ENCODE peak calls at places on chromosomes 4 and X, in seven cellular contexts. W is WERI-Rb-1, A is GM23338, Y is AG04449, C is WTC11, O is epithelial cell of esophagus, Q is osteocyte. Z is an unnamed sample.

GRCh38 chr4:99410075-99410474 is 25.1 kb downstream of the ADH7 start:
- DNase-seq in Y (no peak), Q (no peak), A (no peak), W (no peak), O (no peak), C (no peak), Z (no peak)

GRCh38 chr4:3301450-3302163 is 8.8 kb downstream of the RGS12 start:
- DNase-seq in A (no peak), O (no peak), Y (no peak), C (no peak), Q (no peak), W (no peak), Z (no peak)

GRCh38 chr4:76804060-76804459 is 93.9 kb downstream of the SOWAHB start:
- DNase-seq in Q (no peak), W (no peak), C (no peak), O (no peak), Y (no peak), A (peak; percentile 21), Z (no peak)

GRCh38 chr4:101191302-101192098 is 155.8 kb downstream of the PPP3CA start:
- DNase-seq in C (peak; percentile 28), Y (peak; percentile 50), Q (no peak), O (no peak), W (peak; percentile 50), A (peak; percentile 73), Z (peak; percentile 23)

GRCh38 chr4:70943115-70943514 is 40.9 kb downstream of the MOB1B start:
- DNase-seq in Q (no peak), C (no peak), O (no peak), A (no peak), W (no peak), Y (no peak), Z (no peak)

GRCh38 chr4:85995361-85995760 is 364.5 kb downstream of the MAPK10 start:
- DNase-seq in C (no peak), O (no peak), A (no peak), Y (no peak), Q (no peak), W (no peak), Z (no peak)

GRCh38 chr4:137545461-137545861 is 13.2 kb upstream of the PCDH18 start:
- DNase-seq in Q (no peak), O (no peak), C (no peak), Y (peak; percentile 91), W (no peak), A (peak; percentile 40), Z (no peak)

GRCh38 chr4:153467154-153467896 is 1.2 kb downstream of the TMEM131L start:
- DNase-seq in Q (no peak), Y (no peak), O (peak; percentile 49), A (peak; percentile 83), C (peak; percentile 71), W (peak; percentile 34), Z (peak; percentile 64)

GRCh38 chr4:77930154-77930553 is 67.5 kb downstream of the MRPL1 start:
- DNase-seq in Q (no peak), O (no peak), Y (no peak), A (no peak), W (no peak), C (no peak), Z (no peak)

GRCh38 chrX:111857534-111857933 is 18.4 kb upstream of the TRPC5OS start:
- DNase-seq in O (no peak), C (no peak), Y (no peak), Q (no peak), A (no peak), W (no peak), Z (no peak)

GRCh38 chr4:39812500-39812899 is 114.6 kb downstream of the UBE2K start:
- DNase-seq in Q (no peak), O (no peak), Y (no peak), W (no peak), C (no peak), A (no peak), Z (no peak)

GRCh38 chr4:142428715-142429114 is 417.4 kb downstream of the INPP4B start:
- DNase-seq in C (no peak), A (no peak), O (no peak), Q (no peak), W (no peak), Y (no peak), Z (no peak)

GRCh38 chrX:21723097-21723496 is 34.8 kb downstream of the SMPX start:
- DNase-seq in W (no peak), A (peak; percentile 24), Y (no peak), O (no peak), Q (no peak), C (no peak), Z (no peak)

GRCh38 chr4:108035691-108036090 is 46.0 kb downstream of the HADH start:
- DNase-seq in C (no peak), Q (no peak), W (no peak), Y (no peak), A (no peak), O (no peak), Z (no peak)

GRCh38 chr4:74320559-74321118 is 12.4 kb downstream of the EPGN start:
- DNase-seq in A (peak; percentile 90), O (peak; percentile 96), Q (no peak), Y (no peak), C (peak; percentile 52), W (peak; percentile 23), Z (no peak)

GRCh38 chrX:108945883-108946523 is 209.6 kb upstream of the IRS4 start:
- DNase-seq in Q (no peak), A (no peak), W (no peak), C (no peak), O (peak; percentile 14), Y (no peak), Z (no peak)

GRCh38 chrX:45513042-45513441 is 312.4 kb upstream of the DIPK2B start:
- DNase-seq in Y (no peak), A (no peak), Q (no peak), C (no peak), O (no peak), W (no peak), Z (no peak)

GRCh38 chrX:41384041-41384705 is 50.2 kb downstream of the DDX3X start:
- DNase-seq in C (no peak), W (no peak), Y (peak; percentile 3), O (peak; percentile 86), A (peak; percentile 15), Q (no peak), Z (no peak)

GRCh38 chr4:147735413-147736301 is 3.8 kb downstream of the ARHGAP10 start:
- DNase-seq in Q (no peak), C (no peak), W (no peak), Y (no peak), A (no peak), O (no peak), Z (no peak)

GRCh38 chrX:103063191-103063845 is 653 bp downstream of the BEX1 start:
- DNase-seq in Y (no peak), O (peak; percentile 31), W (peak; percentile 68), C (peak; percentile 43), Q (no peak), A (peak; percentile 60), Z (peak; percentile 68)

GRCh38 chr4:184287697-184288255 is 70.1 kb upstream of the ENPP6 start:
- DNase-seq in Q (no peak), O (peak; percentile 78), Y (no peak), W (peak; percentile 42), A (peak; percentile 29), C (no peak), Z (no peak)

DNA sequence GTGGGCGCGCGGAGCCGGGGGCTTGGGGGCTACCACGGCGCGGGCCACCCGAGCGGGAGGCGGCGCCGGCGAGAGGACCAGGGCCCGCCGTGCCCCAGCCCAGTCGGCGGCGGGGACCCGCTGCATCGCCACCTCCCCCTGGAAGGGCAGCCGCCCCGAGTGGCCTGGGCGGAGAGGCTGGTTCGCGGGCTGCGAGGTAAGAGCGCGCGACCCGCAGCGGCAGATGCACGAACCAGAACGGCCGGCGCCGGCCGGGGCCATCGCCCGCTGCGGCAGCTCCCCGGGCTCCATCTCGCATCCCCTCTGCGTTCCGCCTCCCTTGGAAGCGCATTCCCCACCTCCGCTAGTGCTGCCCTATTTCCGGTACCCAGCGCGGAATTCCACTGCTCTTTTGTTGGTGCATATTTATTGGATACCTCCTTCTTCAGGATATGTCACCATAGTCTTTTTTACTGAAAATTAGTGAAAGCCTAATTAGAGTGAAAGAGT is 742 bp downstream of the PKD2 start:
- DNase-seq in Y (no peak), W (peak; percentile 47), O (peak; percentile 55), C (peak; percentile 67), Q (no peak), A (peak; percentile 86), Z (peak; percentile 76)
- TF ChIP-seq CTCF in Y (no peak), W (no peak), O (no peak), C (no peak), Q (no peak), A (no peak), Z (no peak)

DNA sequence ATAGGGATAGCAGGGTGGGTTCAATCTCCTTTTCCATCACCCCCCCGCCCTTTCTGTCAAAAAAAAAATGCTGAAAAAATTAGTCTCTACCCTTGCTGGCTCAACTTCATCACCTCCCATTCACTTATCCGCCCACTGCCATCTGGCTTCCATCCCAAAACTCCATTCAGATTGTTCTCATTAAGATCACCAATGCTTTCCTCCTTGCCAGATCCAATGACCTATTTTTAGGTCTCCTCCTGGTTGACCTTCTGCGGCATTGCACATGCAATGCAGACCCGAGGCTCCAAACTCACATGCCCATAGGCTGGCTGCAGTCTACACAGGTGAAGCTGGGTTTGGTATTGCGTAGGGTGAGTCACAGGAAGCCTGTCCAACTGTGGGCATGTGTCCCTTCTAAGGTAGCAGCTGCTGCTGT is 21.1 kb upstream of the STIM2 start:
- DNase-seq in W (no peak), O (peak; percentile 59), Q (no peak), A (no peak), Y (no peak), C (no peak), Z (no peak)
- TF ChIP-seq CTCF in W (no peak), O (no peak), Q (no peak), A (no peak), Y (no peak), C (no peak), Z (no peak)

DNA sequence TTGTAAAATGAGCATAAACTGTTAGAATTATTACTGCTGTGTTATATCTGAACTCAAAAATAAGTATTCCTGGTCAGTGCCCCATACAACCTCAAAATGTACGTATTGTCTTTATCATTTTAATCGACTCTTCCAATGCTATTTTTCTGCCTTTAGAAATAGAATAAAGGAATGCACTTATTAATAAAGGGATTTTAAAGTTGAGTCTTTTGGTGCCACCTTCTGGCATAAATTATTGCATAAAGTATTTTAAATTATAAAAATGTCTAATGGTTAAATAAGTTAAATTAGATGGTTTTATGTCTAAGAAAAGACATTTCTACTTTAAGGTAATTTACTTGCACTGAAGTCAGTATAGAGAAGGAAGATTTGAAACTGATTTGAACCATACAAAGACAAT is 424.0 kb upstream of the NDST4 start:
- DNase-seq in C (no peak), O (peak; percentile 34), A (no peak), W (no peak), Y (no peak), Q (no peak), Z (no peak)
- TF ChIP-seq CTCF in C (no peak), O (peak; percentile 6), A (no peak), W (no peak), Y (no peak), Q (peak; percentile 60), Z (no peak)

DNA sequence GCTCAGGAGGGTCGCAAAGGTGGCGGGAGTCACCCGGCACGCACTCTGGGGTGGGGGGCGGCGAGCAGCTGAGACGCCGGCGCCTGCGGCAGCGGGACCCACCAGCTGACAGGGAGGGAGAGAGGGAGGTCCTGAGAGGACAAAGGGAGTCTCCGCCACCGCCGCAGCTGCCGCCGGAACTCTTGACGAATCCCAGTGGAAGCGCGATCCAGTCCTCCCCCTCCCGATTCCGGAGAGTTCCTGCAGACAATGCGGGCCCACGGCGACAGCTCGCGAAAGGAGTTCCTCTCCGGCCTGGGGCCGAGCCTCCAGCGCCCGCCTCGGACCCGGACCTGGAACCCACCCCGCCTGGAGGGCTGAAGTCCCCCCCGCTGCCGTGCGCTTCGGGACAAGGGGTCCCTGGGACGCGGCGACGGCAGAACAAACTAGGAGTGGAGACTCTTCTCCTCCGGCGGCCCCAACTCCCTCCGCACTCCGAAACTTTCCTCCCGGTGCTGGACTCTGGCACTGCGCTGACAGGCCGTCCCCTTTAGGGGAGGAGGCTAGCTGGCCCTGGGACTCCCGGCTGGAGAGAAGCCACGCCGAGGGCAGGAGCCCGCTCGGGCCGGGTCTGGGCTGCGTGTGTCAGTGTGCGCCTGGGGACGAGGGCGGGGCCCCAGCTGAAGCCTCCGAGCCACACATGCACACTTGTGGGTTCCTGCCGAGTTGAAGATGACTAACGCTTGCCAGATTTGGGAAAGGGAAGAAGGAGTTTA is at the start of gene ANTXR2:
- DNase-seq in Y (peak; percentile 81), A (peak; percentile 85), O (peak; percentile 87), W (peak; percentile 90), Q (peak; percentile 96), C (peak; percentile 82), Z (peak; percentile 80)
- TF ChIP-seq CTCF in Y (no peak), A (no peak), O (no peak), W (peak; percentile 26), Q (peak; percentile 27), C (no peak), Z (no peak)